ENCODE peak calls at places on chromosome 17, in four cellular contexts. One of them, this sample, is unnamed.
A peak's percentile ranks its signal among the peaks of the same experiment; 100 is the strongest.

GRCh38 chr17:33299115-33299514 is 6.0 kb upstream of the ASIC2 start:
- DNase-seq in lower lobe of right lung: no peak
- DNase-seq in effector CD4-positive, alpha-beta T cell: no peak
- DNase-seq in NCI-H510A treated with DMSO at 0.1 percent for 48 hours: no peak
- DNase-seq in this sample: no peak

GRCh38 chr17:7838291-7839075 is 4.5 kb downstream of the KDM6B start:
- DNase-seq in lower lobe of right lung: no peak
- DNase-seq in effector CD4-positive, alpha-beta T cell: no peak
- DNase-seq in NCI-H510A treated with DMSO at 0.1 percent for 48 hours: peak; percentile 59
- DNase-seq in this sample: peak; percentile 77

GRCh38 chr17:50164697-50164988 is 1.2 kb upstream of the SGCA start:
- DNase-seq in lower lobe of right lung: no peak
- DNase-seq in effector CD4-positive, alpha-beta T cell: no peak
- DNase-seq in NCI-H510A treated with DMSO at 0.1 percent for 48 hours: no peak
- DNase-seq in this sample: no peak

GRCh38 chr17:48552453-48553189 is 7.7 kb upstream of the HOXB2 start:
- DNase-seq in lower lobe of right lung: no peak
- DNase-seq in effector CD4-positive, alpha-beta T cell: no peak
- DNase-seq in NCI-H510A treated with DMSO at 0.1 percent for 48 hours: no peak
- DNase-seq in this sample: no peak

GRCh38 chr17:16988749-16989229 is 16.9 kb upstream of the TNFRSF13B start:
- DNase-seq in lower lobe of right lung: no peak
- DNase-seq in effector CD4-positive, alpha-beta T cell: no peak
- DNase-seq in NCI-H510A treated with DMSO at 0.1 percent for 48 hours: no peak
- DNase-seq in this sample: no peak

GRCh38 chr17:62680541-62681052 is 53.1 kb downstream of the MRC2 start:
- DNase-seq in lower lobe of right lung: peak; percentile 38
- DNase-seq in effector CD4-positive, alpha-beta T cell: no peak
- DNase-seq in NCI-H510A treated with DMSO at 0.1 percent for 48 hours: no peak
- DNase-seq in this sample: no peak

GRCh38 chr17:9287301-9287700 is 266.0 kb downstream of the NTN1 start:
- DNase-seq in lower lobe of right lung: no peak
- DNase-seq in effector CD4-positive, alpha-beta T cell: no peak
- DNase-seq in NCI-H510A treated with DMSO at 0.1 percent for 48 hours: no peak
- DNase-seq in this sample: no peak

GRCh38 chr17:72580321-72581127 is 459.7 kb downstream of the SOX9 start:
- DNase-seq in lower lobe of right lung: no peak
- DNase-seq in effector CD4-positive, alpha-beta T cell: no peak
- DNase-seq in NCI-H510A treated with DMSO at 0.1 percent for 48 hours: peak; percentile 85
- DNase-seq in this sample: no peak

GRCh38 chr17:60311186-60311585 is 80.7 kb downstream of the USP32 start:
- DNase-seq in lower lobe of right lung: no peak
- DNase-seq in effector CD4-positive, alpha-beta T cell: no peak
- DNase-seq in NCI-H510A treated with DMSO at 0.1 percent for 48 hours: no peak
- DNase-seq in this sample: no peak

GRCh38 chr17:8430966-8431365 is 4.7 kb upstream of the NDEL1 start:
- DNase-seq in lower lobe of right lung: no peak
- DNase-seq in effector CD4-positive, alpha-beta T cell: no peak
- DNase-seq in NCI-H510A treated with DMSO at 0.1 percent for 48 hours: no peak
- DNase-seq in this sample: no peak

GRCh38 chr17:72665841-72666518 is 426.5 kb downstream of the SLC39A11 start:
- DNase-seq in lower lobe of right lung: no peak
- DNase-seq in effector CD4-positive, alpha-beta T cell: no peak
- DNase-seq in NCI-H510A treated with DMSO at 0.1 percent for 48 hours: peak; percentile 39
- DNase-seq in this sample: no peak

This sample was measured in kidney.